ENCODE peak calls at places on chromosomes 2 and 18, in ten cellular contexts. W is NCI-H1436; M is iPS-NIHi11; F is naive B cell; I is GOT3; K is H9; Z is lower leg skin; A is non-pigmented ciliary epithelial cell; X is activated CD8-positive, alpha-beta memory T cell treated with anti-CD3 and anti-CD28 coated beads for 24 hours; G is GM13977. C is an unnamed sample.

GRCh38 chr2:207473866-207474251 is 55.9 kb upstream of the CREB1 start:
- DNase-seq in Z (no peak), M (no peak), F (no peak), K (no peak), G (no peak), W (no peak), I (no peak), X (no peak), A (no peak), C (no peak)

GRCh38 chr2:148607553-148607952 is 37.0 kb upstream of the EPC2 start:
- DNase-seq in M (no peak), W (no peak), X (no peak), K (no peak), Z (no peak), A (no peak), G (no peak), I (no peak), F (no peak), C (no peak)

GRCh38 chr2:13522917-13523821 is 806.4 kb downstream of the TRIB2 start:
- DNase-seq in M (no peak), K (no peak), I (no peak), G (peak; percentile 42), Z (no peak), F (no peak), A (peak; percentile 20), W (no peak), X (no peak), C (no peak)

GRCh38 chr2:189635353-189635752 is 25.9 kb upstream of the ASNSD1 start:
- DNase-seq in I (no peak), A (no peak), K (no peak), G (no peak), M (no peak), Z (no peak), W (no peak), X (no peak), F (no peak), C (no peak)

GRCh38 chr2:70626254-70626990 is 72.8 kb upstream of the TGFA start:
- DNase-seq in K (peak; percentile 73), I (no peak), X (no peak), A (no peak), M (peak; percentile 38), G (no peak), Z (no peak), F (no peak), W (no peak), C (no peak)

GRCh38 chr18:29041976-29042375 is 865.0 kb upstream of the CDH2 start:
- DNase-seq in K (no peak), A (no peak), X (no peak), F (no peak), M (no peak), Z (no peak), I (no peak), G (no peak), W (no peak), C (no peak)

GRCh38 chr18:43970656-43971055 is 693.4 kb upstream of the SYT4 start:
- DNase-seq in M (no peak), G (no peak), F (no peak), X (no peak), W (no peak), I (no peak), Z (no peak), A (no peak), K (no peak), C (no peak)

GRCh38 chr2:101550555-101550954 is 75.6 kb upstream of the RFX8 start:
- DNase-seq in K (no peak), A (no peak), F (no peak), I (no peak), Z (no peak), W (no peak), M (no peak), X (no peak), G (no peak), C (no peak)

GRCh38 chr2:18896106-18896505 is 306.7 kb upstream of the NT5C1B start:
- DNase-seq in M (no peak), G (no peak), A (no peak), W (no peak), F (no peak), Z (no peak), I (no peak), X (no peak), K (no peak), C (peak; percentile 50)

GRCh38 chr2:112712465-112712864 is 8.4 kb upstream of the NT5DC4 start:
- DNase-seq in K (no peak), F (no peak), A (no peak), X (peak; percentile 50), W (no peak), G (peak; percentile 10), I (no peak), Z (no peak), M (no peak), C (no peak)

GRCh38 chr2:88843061-88843460 is 151.6 kb downstream of the RPIA start:
- DNase-seq in I (no peak), A (no peak), G (no peak), X (no peak), M (no peak), F (no peak), Z (no peak), W (no peak), K (no peak), C (no peak)

GRCh38 chr2:207288628-207289027 is 122.9 kb upstream of the KLF7 start:
- DNase-seq in K (no peak), G (no peak), F (no peak), I (no peak), W (no peak), Z (no peak), M (no peak), A (no peak), X (no peak), C (no peak)

GRCh38 chr2:88038263-88039105 is 17.1 kb downstream of the KRCC1 start:
- DNase-seq in G (no peak), I (no peak), X (no peak), Z (no peak), A (peak; percentile 90), W (no peak), K (no peak), F (no peak), M (no peak), C (peak; percentile 97)

C was measured in IMR-90.